ENCODE peak calls at places on chromosomes 12 and 14, in five cellular contexts. One of them, this sample, is unnamed.

GRCh38 chr14:46036099-46036498 is 615.5 kb downstream of the RPL10L start:
- DNase-seq in IMR-90: no peak
- DNase-seq in activated CD4-positive, alpha-beta T cell treated with anti-CD3 and anti-CD28 coated beads, Interleukin-2, amount 50 U/mL, for 48 hours: no peak
- DNase-seq in amygdala: no peak
- DNase-seq in epithelial cell of proximal tubule: no peak
- DNase-seq in this sample: no peak

GRCh38 chr14:72495668-72496067 is 398.2 kb downstream of the DPF3 start:
- DNase-seq in activated CD4-positive, alpha-beta T cell treated with anti-CD3 and anti-CD28 coated beads, Interleukin-2, amount 50 U/mL, for 48 hours: no peak
- DNase-seq in IMR-90: peak; percentile 34
- DNase-seq in epithelial cell of proximal tubule: no peak
- DNase-seq in amygdala: no peak
- DNase-seq in this sample: no peak

GRCh38 chr12:82651489-82651888 is 35.2 kb upstream of the TMTC2 start:
- DNase-seq in epithelial cell of proximal tubule: no peak
- DNase-seq in amygdala: no peak
- DNase-seq in IMR-90: no peak
- DNase-seq in activated CD4-positive, alpha-beta T cell treated with anti-CD3 and anti-CD28 coated beads, Interleukin-2, amount 50 U/mL, for 48 hours: no peak
- DNase-seq in this sample: peak; percentile 16

GRCh38 chr12:66129934-66130266 is 650 bp downstream of the LLPH start:
- DNase-seq in epithelial cell of proximal tubule: no peak
- DNase-seq in amygdala: no peak
- DNase-seq in IMR-90: no peak
- DNase-seq in activated CD4-positive, alpha-beta T cell treated with anti-CD3 and anti-CD28 coated beads, Interleukin-2, amount 50 U/mL, for 48 hours: no peak
- DNase-seq in this sample: no peak

GRCh38 chr12:6471992-6472366 is 1.5 kb upstream of the VAMP1 start:
- DNase-seq in epithelial cell of proximal tubule: peak; percentile 60
- DNase-seq in activated CD4-positive, alpha-beta T cell treated with anti-CD3 and anti-CD28 coated beads, Interleukin-2, amount 50 U/mL, for 48 hours: no peak
- DNase-seq in amygdala: no peak
- DNase-seq in IMR-90: no peak
- DNase-seq in this sample: peak; percentile 32

GRCh38 chr12:99066726-99067125 is 421.6 kb downstream of the APAF1 start:
- DNase-seq in amygdala: no peak
- DNase-seq in IMR-90: no peak
- DNase-seq in epithelial cell of proximal tubule: no peak
- DNase-seq in activated CD4-positive, alpha-beta T cell treated with anti-CD3 and anti-CD28 coated beads, Interleukin-2, amount 50 U/mL, for 48 hours: no peak
- DNase-seq in this sample: no peak

GRCh38 chr12:53065975-53066593 is 13.1 kb downstream of the SPRYD3 start:
- DNase-seq in IMR-90: peak; percentile 81
- DNase-seq in epithelial cell of proximal tubule: no peak
- DNase-seq in amygdala: peak; percentile 41
- DNase-seq in activated CD4-positive, alpha-beta T cell treated with anti-CD3 and anti-CD28 coated beads, Interleukin-2, amount 50 U/mL, for 48 hours: peak; percentile 81
- DNase-seq in this sample: peak; percentile 57

GRCh38 chr12:28568709-28569108 is 378.5 kb downstream of the CCDC91 start:
- DNase-seq in amygdala: no peak
- DNase-seq in epithelial cell of proximal tubule: no peak
- DNase-seq in activated CD4-positive, alpha-beta T cell treated with anti-CD3 and anti-CD28 coated beads, Interleukin-2, amount 50 U/mL, for 48 hours: no peak
- DNase-seq in IMR-90: no peak
- DNase-seq in this sample: no peak

GRCh38 chr12:71846322-71846940 is 6.9 kb downstream of the TBC1D15 start:
- DNase-seq in IMR-90: peak; percentile 47
- DNase-seq in activated CD4-positive, alpha-beta T cell treated with anti-CD3 and anti-CD28 coated beads, Interleukin-2, amount 50 U/mL, for 48 hours: no peak
- DNase-seq in epithelial cell of proximal tubule: no peak
- DNase-seq in amygdala: no peak
- DNase-seq in this sample: no peak

GRCh38 chr14:34755215-34755614 is 40.8 kb upstream of the CFL2 start:
- DNase-seq in epithelial cell of proximal tubule: no peak
- DNase-seq in IMR-90: no peak
- DNase-seq in activated CD4-positive, alpha-beta T cell treated with anti-CD3 and anti-CD28 coated beads, Interleukin-2, amount 50 U/mL, for 48 hours: no peak
- DNase-seq in amygdala: no peak
- DNase-seq in this sample: no peak

GRCh38 chr12:66149702-66150398 is 19.3 kb upstream of the LLPH start:
- DNase-seq in activated CD4-positive, alpha-beta T cell treated with anti-CD3 and anti-CD28 coated beads, Interleukin-2, amount 50 U/mL, for 48 hours: no peak
- DNase-seq in epithelial cell of proximal tubule: no peak
- DNase-seq in IMR-90: no peak
- DNase-seq in amygdala: no peak
- DNase-seq in this sample: no peak

GRCh38 chr12:11408096-11408495 is 12.7 kb upstream of the PRB2 start:
- DNase-seq in activated CD4-positive, alpha-beta T cell treated with anti-CD3 and anti-CD28 coated beads, Interleukin-2, amount 50 U/mL, for 48 hours: no peak
- DNase-seq in amygdala: no peak
- DNase-seq in epithelial cell of proximal tubule: no peak
- DNase-seq in IMR-90: no peak
- DNase-seq in this sample: no peak